ENCODE peak calls at places on chromosomes 16 and 17, in four cellular contexts. One of them, this sample, is unnamed.

GRCh38 chr16:2253293-2253692 is 1.9 kb upstream of the ECI1 start:
- DNase-seq in GM12878: no peak
- DNase-seq in K562: no peak
- DNase-seq in HepG2: no peak
- DNase-seq in this sample: no peak

GRCh38 chr16:25966172-25967097 is 274.7 kb downstream of the HS3ST4 start:
- DNase-seq in GM12878: peak; percentile 5
- DNase-seq in K562: no peak
- DNase-seq in HepG2: no peak
- DNase-seq in this sample: no peak

GRCh38 chr16:56478228-56479049 is 27.1 kb downstream of the OGFOD1 start:
- DNase-seq in GM12878: no peak
- DNase-seq in K562: no peak
- DNase-seq in HepG2: no peak
- DNase-seq in this sample: no peak

GRCh38 chr16:75265911-75266701 is 14.7 kb upstream of the BCAR1 start:
- DNase-seq in GM12878: no peak
- DNase-seq in K562: peak; percentile 95
- DNase-seq in HepG2: peak; percentile 84
- DNase-seq in this sample: peak; percentile 99

GRCh38 chr16:4450430-4450829 is 24.0 kb downstream of the NMRAL1 start:
- DNase-seq in GM12878: no peak
- DNase-seq in K562: no peak
- DNase-seq in HepG2: no peak
- DNase-seq in this sample: no peak

GRCh38 chr17:19288453-19288852 is 51.3 kb downstream of the EPN2 start:
- DNase-seq in GM12878: no peak
- DNase-seq in K562: no peak
- DNase-seq in HepG2: peak; percentile 59
- DNase-seq in this sample: no peak

GRCh38 chr17:51491416-51491815 is 231.1 kb downstream of the UTP18 start:
- DNase-seq in GM12878: no peak
- DNase-seq in K562: no peak
- DNase-seq in HepG2: no peak
- DNase-seq in this sample: no peak

GRCh38 chr17:79626156-79626890 is 15.5 kb upstream of the RBFOX3 start:
- DNase-seq in GM12878: no peak
- DNase-seq in K562: no peak
- DNase-seq in HepG2: no peak
- DNase-seq in this sample: peak; percentile 36

GRCh38 chr16:30032083-30032819 is 1.2 kb upstream of the TLCD3B start:
- DNase-seq in GM12878: no peak
- DNase-seq in K562: peak; percentile 75
- DNase-seq in HepG2: peak; percentile 82
- DNase-seq in this sample: peak; percentile 83

GRCh38 chr16:75614247-75614897 is 8.7 kb downstream of the ADAT1 start:
- DNase-seq in GM12878: no peak
- DNase-seq in K562: no peak
- DNase-seq in HepG2: no peak
- DNase-seq in this sample: no peak

GRCh38 chr16:87254271-87254670 is 62.9 kb downstream of the C16orf95 start:
- DNase-seq in GM12878: no peak
- DNase-seq in K562: no peak
- DNase-seq in HepG2: no peak
- DNase-seq in this sample: no peak

GRCh38 chr16:69150146-69150865 is 17.9 kb downstream of the UTP4 start:
- DNase-seq in GM12878: no peak
- DNase-seq in K562: peak; percentile 54
- DNase-seq in HepG2: peak; percentile 68
- DNase-seq in this sample: peak; percentile 67

GRCh38 chr17:21823130-21823529 is 130.8 kb downstream of the KCNJ18 start:
- DNase-seq in GM12878: no peak
- DNase-seq in K562: no peak
- DNase-seq in HepG2: no peak
- DNase-seq in this sample: no peak

GRCh38 chr16:2964416-2965223 is 545 bp downstream of the KREMEN2 start:
- DNase-seq in GM12878: no peak
- DNase-seq in K562: peak; percentile 96
- DNase-seq in HepG2: peak; percentile 74
- DNase-seq in this sample: peak; percentile 95

GRCh38 chr16:2469399-2470233 is 1.5 kb upstream of the NTN3 start:
- DNase-seq in GM12878: no peak
- DNase-seq in K562: no peak
- DNase-seq in HepG2: no peak
- DNase-seq in this sample: no peak

GRCh38 chr17:48427598-48427997 is 2.4 kb downstream of the SKAP1 start:
- DNase-seq in GM12878: no peak
- DNase-seq in K562: peak; percentile 74
- DNase-seq in HepG2: no peak
- DNase-seq in this sample: no peak

GRCh38 chr17:4178651-4179050 is 35.7 kb downstream of the CYB5D2 start:
- DNase-seq in GM12878: no peak
- DNase-seq in K562: no peak
- DNase-seq in HepG2: no peak
- DNase-seq in this sample: no peak

GRCh38 chr17:73550561-73550960 is 93.7 kb downstream of the SDK2 start:
- DNase-seq in GM12878: no peak
- DNase-seq in K562: no peak
- DNase-seq in HepG2: no peak
- DNase-seq in this sample: no peak

GRCh38 chr16:21301895-21302291 is 23.8 kb upstream of the CRYM start:
- DNase-seq in GM12878: no peak
- DNase-seq in K562: no peak
- DNase-seq in HepG2: no peak
- DNase-seq in this sample: no peak

GRCh38 chr17:65537845-65538678 is 23.4 kb downstream of the AXIN2 start:
- DNase-seq in GM12878: no peak
- DNase-seq in K562: peak; percentile 90
- DNase-seq in HepG2: no peak
- DNase-seq in this sample: no peak

GRCh38 chr17:47276868-47277267 is 23.2 kb downstream of the ITGB3 start:
- DNase-seq in GM12878: no peak
- DNase-seq in K562: no peak
- DNase-seq in HepG2: peak; percentile 56
- DNase-seq in this sample: no peak

GRCh38 chr16:49382916-49383315 is 9.3 kb downstream of the C16orf78 start:
- DNase-seq in GM12878: no peak
- DNase-seq in K562: peak; percentile 12
- DNase-seq in HepG2: peak; percentile 13
- DNase-seq in this sample: no peak

GRCh38 chr16:84820305-84820684 is 510 bp downstream of the CRISPLD2 start:
- DNase-seq in GM12878: no peak
- DNase-seq in K562: no peak
- DNase-seq in HepG2: no peak
- DNase-seq in this sample: no peak

GRCh38 chr17:72117748-72118587 is 2.9 kb upstream of the SOX9 start:
- DNase-seq in GM12878: no peak
- DNase-seq in K562: no peak
- DNase-seq in HepG2: no peak
- DNase-seq in this sample: peak; percentile 41

GRCh38 chr17:72115789-72116520 is 4.9 kb upstream of the SOX9 start:
- DNase-seq in GM12878: no peak
- DNase-seq in K562: no peak
- DNase-seq in HepG2: no peak
- DNase-seq in this sample: no peak

GRCh38 chr17:72117470-72117747 is 3.4 kb upstream of the SOX9 start:
- DNase-seq in GM12878: no peak
- DNase-seq in K562: no peak
- DNase-seq in HepG2: no peak
- DNase-seq in this sample: no peak

GRCh38 chr17:72118588-72119279 is 2.1 kb upstream of the SOX9 start:
- DNase-seq in GM12878: peak; percentile 15
- DNase-seq in K562: peak; percentile 39
- DNase-seq in HepG2: peak; percentile 75
- DNase-seq in this sample: peak; percentile 83

DNA sequence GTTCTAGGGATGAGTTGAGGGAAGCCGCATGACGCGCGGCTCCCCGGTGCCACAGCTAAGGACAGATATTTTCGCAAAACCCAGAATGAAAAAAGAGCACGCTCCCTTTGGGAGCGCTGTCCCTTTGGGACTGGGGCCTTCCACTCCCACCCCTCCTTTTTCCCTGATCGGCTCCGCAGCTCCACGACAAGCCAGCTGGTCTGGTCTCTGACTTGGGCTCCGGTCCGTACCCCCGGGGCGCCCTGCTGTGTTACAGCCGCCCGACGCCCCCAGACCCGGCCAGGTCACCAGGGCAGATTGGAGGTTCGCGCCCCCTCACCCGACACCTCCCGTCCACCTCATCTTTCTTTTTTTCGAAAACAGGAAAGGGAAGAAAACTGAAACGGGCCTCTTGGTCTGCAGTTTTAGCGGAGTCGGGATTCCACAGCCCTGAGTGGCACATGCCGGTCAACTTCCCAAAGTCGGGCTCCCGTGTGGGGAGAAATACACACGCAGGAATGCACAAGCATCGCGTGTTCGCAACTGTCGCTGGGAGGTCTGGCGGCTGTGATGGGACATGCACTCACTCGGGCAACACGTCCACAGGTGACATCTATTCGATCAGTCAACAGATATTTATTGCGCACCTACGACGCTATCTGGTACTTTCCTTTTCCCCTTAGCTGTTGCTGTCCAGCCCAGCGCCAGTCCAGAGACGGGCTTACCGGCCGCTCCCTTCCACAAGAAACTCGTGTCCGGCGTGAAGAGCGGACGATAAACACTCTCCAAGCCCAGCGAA is 3.9 kb upstream of the SOX9 start:
- DNase-seq in GM12878: no peak
- DNase-seq in K562: no peak
- DNase-seq in HepG2: no peak
- DNase-seq in this sample: no peak
- H2AFZ ChIP-seq in GM12878: peak overlapping the region; percentile 43
- H2AFZ ChIP-seq in K562: no peak overlapping the region
- H2AFZ ChIP-seq in HepG2: no peak overlapping the region
- H2AFZ ChIP-seq in this sample: no peak overlapping the region

DNA sequence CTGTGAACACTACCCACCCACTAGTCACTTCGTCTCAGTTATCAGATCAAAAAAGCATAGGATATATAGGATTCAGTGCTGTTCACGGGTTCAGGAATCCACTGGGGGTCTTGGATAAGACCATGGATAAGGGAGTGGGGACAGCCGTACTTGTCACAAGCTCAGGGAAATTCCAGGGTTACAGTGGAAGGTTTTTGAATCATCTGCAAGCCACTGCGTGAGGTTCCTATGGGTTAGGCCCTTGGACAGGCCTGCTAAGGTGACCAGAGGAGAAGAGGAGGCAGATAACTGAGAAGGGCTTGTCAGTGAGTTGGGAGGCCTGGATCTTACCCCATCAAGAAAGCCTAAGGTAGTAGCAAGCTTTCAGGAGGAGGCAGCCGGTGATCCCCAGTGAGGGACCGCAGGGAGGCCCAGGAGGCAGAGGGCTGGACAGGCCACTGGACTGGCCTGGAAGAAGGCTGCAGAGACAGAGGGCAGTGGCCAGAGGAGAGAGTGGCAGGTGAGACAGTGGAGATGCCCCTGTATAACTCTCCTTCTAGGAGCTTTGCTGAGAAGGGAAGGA is 27.3 kb downstream of the NGFR start:
- DNase-seq in GM12878: no peak
- DNase-seq in K562: no peak
- DNase-seq in HepG2: no peak
- DNase-seq in this sample: peak; percentile 23
- TF ChIP-seq USF2 in GM12878: no peak
- TF ChIP-seq USF2 in K562: no peak
- TF ChIP-seq USF2 in HepG2: no peak
- TF ChIP-seq USF2 in this sample: no peak

GRCh38 chr16:23847938-23848337 is 12.2 kb downstream of the PRKCB start:
- DNase-seq in GM12878: no peak
- DNase-seq in K562: peak; percentile 48
- DNase-seq in HepG2: no peak
- DNase-seq in this sample: no peak
- TF ChIP-seq ZBTB33 in GM12878: no peak
- TF ChIP-seq ZBTB33 in K562: no peak
- TF ChIP-seq ZBTB33 in HepG2: no peak
- TF ChIP-seq ZBTB33 in this sample: no peak

GRCh38 chr16:14300631-14301149 is 229.6 kb downstream of the MRTFB start:
- DNase-seq in GM12878: no peak
- DNase-seq in K562: peak; percentile 64
- DNase-seq in HepG2: peak; percentile 88
- DNase-seq in this sample: peak; percentile 85
- H2AFZ ChIP-seq in GM12878: no peak overlapping the region
- H2AFZ ChIP-seq in K562: no peak overlapping the region
- H2AFZ ChIP-seq in HepG2: no peak overlapping the region
- H2AFZ ChIP-seq in this sample: peak overlapping the region; percentile 86

GRCh38 chr16:31421587-31421986 is 6.6 kb downstream of the COX6A2 start:
- DNase-seq in GM12878: peak; percentile 34
- DNase-seq in K562: no peak
- DNase-seq in HepG2: no peak
- DNase-seq in this sample: no peak
- TF ChIP-seq USF2 in GM12878: no peak
- TF ChIP-seq USF2 in K562: no peak
- TF ChIP-seq USF2 in HepG2: no peak
- TF ChIP-seq USF2 in this sample: no peak

DNA sequence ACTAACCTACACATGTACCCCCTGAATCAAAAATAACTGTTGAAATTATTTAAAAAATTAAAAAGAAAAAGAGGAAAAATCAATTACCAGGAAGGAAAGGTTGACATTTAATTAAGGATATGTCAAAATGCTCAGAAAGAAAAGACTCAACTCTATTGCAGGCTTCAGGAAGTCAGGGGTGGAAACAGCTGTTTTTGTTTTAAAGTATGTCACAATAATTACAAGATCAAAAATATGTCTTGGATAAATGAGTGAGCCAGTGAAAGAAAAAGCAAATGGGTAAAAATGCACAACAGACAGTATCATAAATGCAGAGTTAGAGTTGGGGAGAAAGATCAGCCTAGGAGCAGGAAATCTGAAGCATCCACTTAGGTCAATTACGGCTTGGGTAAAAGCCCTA is 146.0 kb downstream of the CDH11 start:
- DNase-seq in GM12878: no peak
- DNase-seq in K562: no peak
- DNase-seq in HepG2: no peak
- DNase-seq in this sample: no peak
- TF ChIP-seq ZBTB33 in GM12878: no peak
- TF ChIP-seq ZBTB33 in K562: no peak
- TF ChIP-seq ZBTB33 in HepG2: no peak
- TF ChIP-seq ZBTB33 in this sample: no peak

GRCh38 chr17:75877752-75878173 is 618 bp downstream of the TRIM47 start:
- DNase-seq in GM12878: no peak
- DNase-seq in K562: no peak
- DNase-seq in HepG2: peak; percentile 68
- DNase-seq in this sample: peak; percentile 93
- H2AFZ ChIP-seq in GM12878: peak overlapping the region; percentile 59
- H2AFZ ChIP-seq in K562: peak overlapping the region; percentile 97
- H2AFZ ChIP-seq in HepG2: no peak overlapping the region
- H2AFZ ChIP-seq in this sample: peak overlapping the region; percentile 74

GRCh38 chr17:40071720-40072480 is 9.1 kb downstream of the THRA start:
- DNase-seq in GM12878: no peak
- DNase-seq in K562: no peak
- DNase-seq in HepG2: peak; percentile 46
- DNase-seq in this sample: peak; percentile 79
- TF ChIP-seq USF2 in GM12878: no peak
- TF ChIP-seq USF2 in K562: no peak
- TF ChIP-seq USF2 in HepG2: no peak
- TF ChIP-seq USF2 in this sample: peak; percentile 15

This sample was measured in SK-N-SH.